ENCODE peak calls at places on chromosomes 1 and 21, in six cellular contexts. One of them, this sample, is unnamed.

GRCh38 chr1:58249729-58250586 is 296.6 kb downstream of the OMA1 start:
- DNase-seq in CD4-positive, alpha-beta memory T cell: no peak
- DNase-seq in RWPE1: no peak
- DNase-seq in dermis microvascular lymphatic vessel endothelial cell: peak
- DNase-seq in HTR-8/SVneo: peak
- DNase-seq in AG04450: no peak
- DNase-seq in this sample: no peak

GRCh38 chr1:94590203-94591137 is 48.9 kb upstream of the F3 start:
- DNase-seq in CD4-positive, alpha-beta memory T cell: no peak
- DNase-seq in RWPE1: no peak
- DNase-seq in dermis microvascular lymphatic vessel endothelial cell: no peak
- DNase-seq in HTR-8/SVneo: no peak
- DNase-seq in AG04450: no peak
- DNase-seq in this sample: no peak

GRCh38 chr1:117579221-117579906 is 26.5 kb upstream of the TENT5C start:
- DNase-seq in CD4-positive, alpha-beta memory T cell: no peak
- DNase-seq in RWPE1: no peak
- DNase-seq in dermis microvascular lymphatic vessel endothelial cell: no peak
- DNase-seq in HTR-8/SVneo: no peak
- DNase-seq in AG04450: no peak
- DNase-seq in this sample: no peak

GRCh38 chr21:45289655-45290515 is 2.2 kb upstream of the POFUT2 start:
- DNase-seq in CD4-positive, alpha-beta memory T cell: no peak
- DNase-seq in RWPE1: no peak
- DNase-seq in dermis microvascular lymphatic vessel endothelial cell: no peak
- DNase-seq in HTR-8/SVneo: no peak
- DNase-seq in AG04450: no peak
- DNase-seq in this sample: no peak

GRCh38 chr21:42474043-42474831 is 21.8 kb downstream of the RSPH1 start:
- DNase-seq in CD4-positive, alpha-beta memory T cell: peak
- DNase-seq in RWPE1: peak
- DNase-seq in dermis microvascular lymphatic vessel endothelial cell: no peak
- DNase-seq in HTR-8/SVneo: peak
- DNase-seq in AG04450: no peak
- DNase-seq in this sample: no peak

GRCh38 chr1:40044065-40044575 is 3.6 kb downstream of the CAP1 start:
- DNase-seq in CD4-positive, alpha-beta memory T cell: no peak
- DNase-seq in RWPE1: no peak
- DNase-seq in dermis microvascular lymphatic vessel endothelial cell: no peak
- DNase-seq in HTR-8/SVneo: no peak
- DNase-seq in AG04450: no peak
- DNase-seq in this sample: no peak

GRCh38 chr1:213745451-213745850 is 242.3 kb upstream of the PROX1 start:
- DNase-seq in CD4-positive, alpha-beta memory T cell: no peak
- DNase-seq in RWPE1: no peak
- DNase-seq in dermis microvascular lymphatic vessel endothelial cell: no peak
- DNase-seq in HTR-8/SVneo: no peak
- DNase-seq in AG04450: no peak
- DNase-seq in this sample: no peak

GRCh38 chr1:27015260-27015659 is 2.6 kb upstream of the TENT5B start:
- DNase-seq in CD4-positive, alpha-beta memory T cell: no peak
- DNase-seq in RWPE1: no peak
- DNase-seq in dermis microvascular lymphatic vessel endothelial cell: no peak
- DNase-seq in HTR-8/SVneo: no peak
- DNase-seq in AG04450: no peak
- DNase-seq in this sample: no peak

GRCh38 chr21:36700295-36700960 is 1.5 kb downstream of the SIM2 start:
- DNase-seq in CD4-positive, alpha-beta memory T cell: no peak
- DNase-seq in RWPE1: no peak
- DNase-seq in dermis microvascular lymphatic vessel endothelial cell: no peak
- DNase-seq in HTR-8/SVneo: no peak
- DNase-seq in AG04450: no peak
- DNase-seq in this sample: no peak

GRCh38 chr1:7220007-7220406 is 434.8 kb downstream of the CAMTA1 start:
- DNase-seq in CD4-positive, alpha-beta memory T cell: no peak
- DNase-seq in RWPE1: no peak
- DNase-seq in dermis microvascular lymphatic vessel endothelial cell: no peak
- DNase-seq in HTR-8/SVneo: no peak
- DNase-seq in AG04450: peak
- DNase-seq in this sample: no peak

GRCh38 chr1:17673335-17674075 is 81.6 kb upstream of the ACTL8 start:
- DNase-seq in CD4-positive, alpha-beta memory T cell: no peak
- DNase-seq in RWPE1: no peak
- DNase-seq in dermis microvascular lymphatic vessel endothelial cell: no peak
- DNase-seq in HTR-8/SVneo: no peak
- DNase-seq in AG04450: no peak
- DNase-seq in this sample: no peak

GRCh38 chr1:244862354-244862698 is 2.0 kb downstream of the HNRNPU start:
- DNase-seq in CD4-positive, alpha-beta memory T cell: peak
- DNase-seq in RWPE1: no peak
- DNase-seq in dermis microvascular lymphatic vessel endothelial cell: no peak
- DNase-seq in HTR-8/SVneo: no peak
- DNase-seq in AG04450: no peak
- DNase-seq in this sample: peak

GRCh38 chr1:75616436-75617433 is 5.8 kb upstream of the SLC44A5 start:
- DNase-seq in CD4-positive, alpha-beta memory T cell: no peak
- DNase-seq in RWPE1: no peak
- DNase-seq in dermis microvascular lymphatic vessel endothelial cell: no peak
- DNase-seq in HTR-8/SVneo: no peak
- DNase-seq in AG04450: no peak
- DNase-seq in this sample: no peak

GRCh38 chr1:51648180-51649109 is 31.6 kb downstream of the OSBPL9 start:
- DNase-seq in CD4-positive, alpha-beta memory T cell: no peak
- DNase-seq in RWPE1: no peak
- DNase-seq in dermis microvascular lymphatic vessel endothelial cell: no peak
- DNase-seq in HTR-8/SVneo: peak
- DNase-seq in AG04450: peak
- DNase-seq in this sample: no peak

GRCh38 chr1:180863158-180863775 is 49.4 kb upstream of the KIAA1614 start:
- DNase-seq in CD4-positive, alpha-beta memory T cell: no peak
- DNase-seq in RWPE1: peak
- DNase-seq in dermis microvascular lymphatic vessel endothelial cell: peak
- DNase-seq in HTR-8/SVneo: peak
- DNase-seq in AG04450: peak
- DNase-seq in this sample: peak

This sample was measured in effector memory CD8-positive, alpha-beta T cell.